ENCODE peak calls at places on chromosomes 11 and 22, in nine cellular contexts. P, I, V, Y, Q, T, M, K and R are unnamed samples.

GRCh38 chr11:126992804-126993111 is 7.8 kb downstream of the KIRREL3 start:
- DNase-seq in K (peak; percentile 55), Q (no peak), I (no peak), T (peak; percentile 50), V (no peak), M (no peak), P (no peak), Y (no peak), R (no peak)

GRCh38 chr11:34593085-34593484 is 27.8 kb upstream of the EHF start:
- DNase-seq in I (no peak), M (no peak), V (no peak), T (no peak), K (no peak), Y (no peak), Q (no peak), P (no peak), R (no peak)

GRCh38 chr11:32334822-32335221 is 100.5 kb downstream of the WT1 start:
- DNase-seq in M (no peak), Y (peak; percentile 46), T (no peak), I (no peak), P (no peak), V (peak; percentile 67), K (no peak), Q (no peak), R (no peak)

GRCh38 chr11:131591051-131591461 is 220.6 kb downstream of the NTM start:
- DNase-seq in T (no peak), I (no peak), Q (no peak), Y (no peak), V (peak; percentile 49), M (no peak), P (no peak), K (no peak), R (no peak)

GRCh38 chr22:26800858-26801257 is 143.5 kb downstream of the MIAT start:
- DNase-seq in Y (no peak), T (no peak), Q (no peak), I (no peak), M (no peak), P (no peak), K (peak; percentile 95), V (peak; percentile 88), R (no peak)

GRCh38 chr22:46843691-46844297 is 81.3 kb downstream of the TBC1D22A start:
- DNase-seq in V (no peak), I (no peak), P (no peak), K (no peak), Y (no peak), T (peak; percentile 55), M (no peak), Q (no peak), R (no peak)

GRCh38 chr22:48641906-48642475 is 1185.7 kb downstream of the BRD1 start:
- DNase-seq in Q (no peak), K (no peak), Y (no peak), T (no peak), M (no peak), V (no peak), I (no peak), P (no peak), R (no peak)

GRCh38 chr11:62124186-62125113 is 639 bp downstream of the INCENP start:
- DNase-seq in Y (peak; percentile 25), T (peak; percentile 66), I (no peak), M (peak; percentile 37), K (peak; percentile 80), P (no peak), Q (peak; percentile 42), V (peak; percentile 52), R (no peak)

GRCh38 chr22:49639956-49640355 is 187.7 kb downstream of the BRD1 start:
- DNase-seq in I (no peak), Q (no peak), P (no peak), Y (no peak), M (no peak), K (no peak), T (no peak), V (no peak), R (no peak)

GRCh38 chr11:66707486-66707885 is 21.5 kb downstream of the SPTBN2 start:
- DNase-seq in K (no peak), P (no peak), T (no peak), I (no peak), Y (no peak), M (no peak), V (no peak), Q (no peak), R (no peak)

DNA sequence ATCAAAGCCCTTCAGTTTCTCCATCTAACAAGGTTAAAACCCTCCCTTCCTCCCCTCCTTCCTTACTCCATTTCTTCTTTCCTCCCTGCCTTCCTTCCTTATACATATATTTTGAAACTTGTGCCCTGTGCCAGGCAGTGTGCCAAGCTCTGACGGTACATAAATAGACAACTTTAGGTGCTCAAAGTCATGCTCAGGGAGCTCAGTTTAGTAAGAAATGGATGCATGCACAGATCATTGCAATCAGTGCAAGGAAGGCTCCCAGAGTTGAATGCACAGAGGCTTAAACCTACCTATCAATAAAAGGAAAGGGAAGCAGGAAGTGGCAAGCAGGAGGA is 13.4 kb downstream of the FZD4 start:
- DNase-seq in Q (no peak), I (no peak), K (no peak), P (no peak), Y (no peak), T (no peak), M (no peak), V (no peak), R (no peak)
- H3K27ac ChIP-seq in Q (no peak overlapping the region), I (no peak overlapping the region), K (no peak overlapping the region), P (no peak overlapping the region), Y (no peak overlapping the region), T (no peak overlapping the region), M (peak overlapping the region; percentile 86), V (no peak overlapping the region), R (no peak overlapping the region)

GRCh38 chr11:65298655-65299179 is 15.9 kb upstream of the CDC42EP2 start:
- DNase-seq in Q (no peak), V (no peak), Y (no peak), T (no peak), I (no peak), M (peak; percentile 71), K (no peak), P (peak; percentile 78), R (peak; percentile 57)
- H3K27ac ChIP-seq in Q (peak overlapping the region; percentile 56), V (no peak overlapping the region), Y (peak overlapping the region; percentile 15), T (no peak overlapping the region), I (no peak overlapping the region), M (peak overlapping the region; percentile 79), K (no peak overlapping the region), P (peak overlapping the region; percentile 94), R (peak overlapping the region; percentile 84)

GRCh38 chr11:79113099-79113498 is 327.7 kb downstream of the TENM4 start:
- DNase-seq in K (no peak), P (no peak), M (no peak), Y (no peak), I (no peak), Q (no peak), T (no peak), V (no peak), R (no peak)

GRCh38 chr11:79110796-79111195 is 330.0 kb downstream of the TENM4 start:
- DNase-seq in M (no peak), K (no peak), P (no peak), I (no peak), V (no peak), Q (no peak), Y (no peak), T (no peak), R (no peak)

GRCh38 chr11:79110308-79110707 is 330.5 kb downstream of the TENM4 start:
- DNase-seq in K (no peak), P (no peak), I (no peak), Y (no peak), Q (no peak), M (no peak), V (no peak), T (no peak), R (no peak)

GRCh38 chr11:79108851-79109250 is 332.0 kb downstream of the TENM4 start:
- DNase-seq in Y (no peak), K (no peak), T (no peak), P (no peak), Q (no peak), M (no peak), I (no peak), V (no peak), R (no peak)
- H3K27ac ChIP-seq in Y (no peak overlapping the region), K (no peak overlapping the region), T (no peak overlapping the region), P (no peak overlapping the region), Q (no peak overlapping the region), M (no peak overlapping the region), I (no peak overlapping the region), V (no peak overlapping the region), R (no peak overlapping the region)

GRCh38 chr22:40729284-40729683 is 50.0 kb downstream of the MCHR1 start:
- DNase-seq in K (no peak), P (no peak), T (no peak), V (no peak), Q (no peak), I (no peak), Y (no peak), M (no peak), R (no peak)

GRCh38 chr22:40727607-40728325 is 48.5 kb downstream of the MCHR1 start:
- DNase-seq in T (no peak), V (no peak), I (no peak), P (no peak), M (no peak), K (no peak), Q (no peak), Y (no peak), R (no peak)

GRCh38 chr22:40732996-40733292 is 53.7 kb downstream of the MCHR1 start:
- DNase-seq in I (no peak), Q (no peak), T (no peak), Y (no peak), P (no peak), V (no peak), K (no peak), M (no peak), R (no peak)

GRCh38 chr22:40733919-40734318 is 54.6 kb downstream of the MCHR1 start:
- DNase-seq in Y (no peak), I (no peak), T (no peak), V (no peak), Q (no peak), K (no peak), P (no peak), M (no peak), R (no peak)

DNA sequence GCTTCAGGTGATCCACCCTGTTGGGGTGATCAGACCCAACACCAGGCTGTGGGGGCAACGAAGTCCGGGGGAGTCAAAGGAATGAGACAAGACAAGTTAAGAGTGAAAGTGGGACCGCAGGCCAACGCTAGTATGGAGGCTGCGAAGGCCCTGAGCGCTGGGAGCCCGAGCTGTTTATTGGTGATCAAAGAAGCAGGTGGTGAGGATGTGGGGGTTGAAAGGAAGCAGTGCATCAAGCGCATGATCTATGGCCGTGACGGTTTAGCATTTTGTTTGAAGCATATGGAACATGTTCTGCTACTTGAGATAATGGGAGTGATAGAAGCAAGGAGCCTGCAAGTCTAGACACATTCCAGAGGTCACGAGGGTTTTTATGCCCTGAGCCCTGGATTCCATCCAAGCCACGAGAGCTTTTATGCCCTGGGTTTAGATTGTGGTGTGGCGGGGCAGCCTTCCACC is 49.5 kb downstream of the MCHR1 start:
- DNase-seq in T (peak; percentile 68), Q (no peak), I (peak; percentile 58), K (no peak), Y (no peak), P (no peak), V (no peak), M (no peak), R (no peak)
- H3K27ac ChIP-seq in T (no peak overlapping the region), Q (peak overlapping the region; percentile 60), I (peak overlapping the region; percentile 71), K (no peak overlapping the region), Y (no peak overlapping the region), P (no peak overlapping the region), V (no peak overlapping the region), M (no peak overlapping the region), R (no peak overlapping the region)

GRCh38 chr11:118605116-118605867 is 2.1 kb upstream of the PHLDB1 start:
- DNase-seq in Q (no peak), I (no peak), K (no peak), M (peak; percentile 84), P (peak; percentile 77), V (peak; percentile 47), Y (no peak), T (no peak), R (no peak)
- H3K27ac ChIP-seq in Q (peak overlapping the region; percentile 94), I (no peak overlapping the region), K (no peak overlapping the region), M (peak overlapping the region; percentile 93), P (peak overlapping the region; percentile 89), V (no peak overlapping the region), Y (peak overlapping the region; percentile 100), T (no peak overlapping the region), R (peak overlapping the region; percentile 96)